ENCODE peak calls at places on chromosome 13, in ten cellular contexts. X is AG04450, H is colonic mucosa, M is heart left ventricle, B is Peyer's patch, Z is cardiac muscle cell, Q is brain microvascular endothelial cell, E is ovary, V is mesendoderm, O is suprapubic skin. K is an unnamed sample.

GRCh38 chr13:76974618-76974975 is 17.3 kb upstream of the CLN5 start:
- DNase-seq in X (no peak), V (no peak), E (no peak), M (no peak), H (no peak), Z (no peak), Q (no peak), B (no peak), O (no peak), K (no peak)

GRCh38 chr13:48110132-48110868 is 15.4 kb upstream of the MED4 start:
- DNase-seq in H (no peak), O (no peak), M (no peak), B (no peak), E (no peak), Z (no peak), Q (no peak), V (no peak), X (no peak), K (no peak)

GRCh38 chr13:110045919-110046318 is 259.5 kb upstream of the IRS2 start:
- DNase-seq in H (no peak), M (no peak), Q (no peak), X (no peak), Z (no peak), V (no peak), E (no peak), B (no peak), O (no peak), K (no peak)

GRCh38 chr13:23851106-23851505 is 38.1 kb downstream of the MIPEP start:
- DNase-seq in H (no peak), M (no peak), X (no peak), B (no peak), Z (no peak), V (no peak), O (no peak), Q (no peak), E (no peak), K (no peak)

GRCh38 chr13:18943273-18943672 is 238.4 kb downstream of the TUBA3C start:
- DNase-seq in X (no peak), O (no peak), Q (no peak), Z (no peak), B (no peak), V (no peak), E (no peak), H (no peak), M (no peak), K (no peak)

GRCh38 chr13:25232937-25233515 is 54.3 kb downstream of the MTMR6 start:
- DNase-seq in O (no peak), X (no peak), V (peak), B (no peak), M (no peak), E (no peak), Q (no peak), Z (peak), H (no peak), K (no peak)

GRCh38 chr13:100546713-100547405 is 41.7 kb downstream of the GGACT start:
- DNase-seq in V (no peak), X (no peak), M (no peak), O (peak), Z (no peak), E (no peak), B (no peak), H (no peak), Q (no peak), K (no peak)

GRCh38 chr13:95547531-95548167 is 4.9 kb upstream of the CLDN10 start:
- DNase-seq in V (peak), M (no peak), Q (no peak), Z (no peak), X (no peak), H (no peak), O (no peak), E (no peak), B (no peak), K (no peak)

GRCh38 chr13:43918636-43919035 is 38.9 kb downstream of the LACC1 start:
- DNase-seq in B (no peak), E (no peak), Z (no peak), H (no peak), Q (no peak), M (no peak), O (no peak), X (no peak), V (no peak), K (no peak)

GRCh38 chr13:20080377-20081164 is 80.3 kb downstream of the GJA3 start:
- DNase-seq in E (no peak), M (no peak), B (no peak), X (no peak), Q (no peak), V (no peak), H (no peak), O (no peak), Z (no peak), K (no peak)

GRCh38 chr13:73872397-73872796 is 261.8 kb downstream of the KLF12 start:
- DNase-seq in Z (no peak), Q (no peak), B (no peak), X (no peak), O (no peak), V (no peak), E (no peak), M (no peak), H (no peak), K (no peak)

GRCh38 chr13:90171649-90172048 is 1175.8 kb upstream of the MIR17HG start:
- DNase-seq in V (no peak), O (no peak), B (no peak), Z (no peak), X (no peak), E (no peak), Q (no peak), H (no peak), M (no peak), K (no peak)

GRCh38 chr13:100899720-100900316 is 225.2 kb upstream of the TMTC4 start:
- DNase-seq in V (peak), H (no peak), X (no peak), Q (no peak), B (no peak), Z (no peak), E (no peak), M (no peak), O (no peak), K (no peak)

GRCh38 chr13:112854321-112854720 is 114.7 kb upstream of the MCF2L start:
- DNase-seq in V (no peak), Z (no peak), O (no peak), B (peak), Q (no peak), H (no peak), X (no peak), M (no peak), E (no peak), K (no peak)

GRCh38 chr13:27359203-27359821 is 65.1 kb upstream of the GTF3A start:
- DNase-seq in Z (peak), M (peak), O (no peak), H (peak), E (peak), B (peak), V (peak), X (peak), Q (peak), K (peak)

GRCh38 chr13:48511621-48512232 is 21.2 kb downstream of the RCBTB2 start:
- DNase-seq in X (no peak), V (no peak), M (peak), E (no peak), Q (no peak), Z (no peak), B (no peak), O (no peak), H (no peak), K (no peak)

GRCh38 chr13:39016789-39017188 is 21.1 kb downstream of the PROSER1 start:
- DNase-seq in Q (no peak), Z (peak), H (no peak), O (no peak), X (no peak), M (no peak), B (no peak), E (no peak), V (peak), K (no peak)

GRCh38 chr13:78736142-78736541 is 77.2 kb upstream of the OBI1 start:
- DNase-seq in Z (no peak), H (no peak), E (no peak), Q (no peak), X (no peak), V (no peak), M (no peak), B (no peak), O (no peak), K (no peak)

GRCh38 chr13:24381539-24382265 is 72.3 kb downstream of the C1QTNF9 start:
- DNase-seq in V (no peak), M (no peak), H (no peak), E (no peak), B (no peak), O (no peak), Q (no peak), X (no peak), Z (no peak), K (no peak)

GRCh38 chr13:108269601-108270328 is at the start of gene TNFSF13B:
- DNase-seq in X (no peak), Q (peak), E (peak), Z (peak), B (peak), O (no peak), V (peak), H (peak), M (peak), K (peak)

GRCh38 chr13:41311607-41312500 is 787 bp downstream of the NAA16 start:
- DNase-seq in X (no peak), Q (peak), V (peak), E (peak), Z (peak), B (peak), M (peak), O (peak), H (peak), K (peak)

GRCh38 chr13:89514534-89515312 is 1832.8 kb upstream of the MIR17HG start:
- DNase-seq in Z (no peak), H (no peak), O (no peak), M (no peak), B (no peak), V (peak), E (no peak), Q (peak), X (peak), K (no peak)

GRCh38 chr13:111519041-111519440 is 198.6 kb downstream of the TEX29 start:
- DNase-seq in V (no peak), H (no peak), O (no peak), M (no peak), B (peak), Q (no peak), E (no peak), Z (no peak), X (no peak), K (no peak)

GRCh38 chr13:94595006-94595942 is 678 bp downstream of the TGDS start:
- DNase-seq in H (peak), Z (peak), O (no peak), V (peak), Q (no peak), E (no peak), B (peak), M (no peak), X (no peak), K (no peak)

GRCh38 chr13:111484129-111484925 is 163.9 kb downstream of the TEX29 start:
- DNase-seq in O (no peak), M (no peak), V (no peak), X (no peak), B (peak), H (peak), Q (no peak), Z (no peak), E (no peak), K (no peak)

GRCh38 chr13:87680298-87680697 is 9.1 kb downstream of the SLITRK5 start:
- DNase-seq in B (no peak), Q (no peak), V (peak), X (no peak), M (no peak), O (no peak), Z (no peak), E (no peak), H (no peak), K (no peak)

GRCh38 chr13:109274188-109274821 is 512.1 kb downstream of the IRS2 start:
- DNase-seq in E (no peak), B (peak), H (no peak), X (peak), Q (peak), V (peak), O (no peak), Z (peak), M (peak), K (no peak)

GRCh38 chr13:74907788-74908187 is 574.2 kb downstream of the TBC1D4 start:
- DNase-seq in B (no peak), M (no peak), E (no peak), X (no peak), V (no peak), O (no peak), Z (no peak), Q (no peak), H (no peak), K (no peak)

GRCh38 chr13:73851104-73851503 is 283.1 kb downstream of the KLF12 start:
- DNase-seq in X (peak), H (no peak), B (no peak), Z (no peak), V (no peak), E (no peak), O (no peak), Q (no peak), M (no peak), K (no peak)

DNA sequence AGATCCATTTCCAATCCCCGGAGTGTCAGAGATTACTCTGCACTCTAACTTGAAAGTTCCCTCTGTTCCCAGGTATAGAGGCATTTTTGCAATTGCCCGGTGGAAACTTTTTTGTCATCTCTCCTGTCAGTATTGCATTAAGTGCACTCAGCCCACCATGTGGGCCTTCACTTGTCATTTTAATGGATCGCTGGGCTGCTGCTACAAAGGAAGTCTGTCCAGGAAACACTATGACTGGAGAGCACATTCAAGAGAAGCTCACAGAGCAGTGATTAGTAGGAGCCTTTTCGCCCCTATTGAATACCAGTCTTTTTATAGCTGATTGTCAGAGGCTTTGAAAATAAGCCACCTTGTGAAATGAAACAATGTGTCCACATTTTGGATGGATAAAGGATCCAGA is 181.0 kb downstream of the B3GLCT start:
- DNase-seq in H (no peak), M (no peak), Q (no peak), V (no peak), B (no peak), Z (peak), X (no peak), E (no peak), O (no peak), K (no peak)
- H3K27ac ChIP-seq in H (no peak), M (no peak), Q (no peak), V (no peak), B (no peak), Z (no peak), X (no peak), E (no peak), O (no peak), K (no peak)

GRCh38 chr13:97120976-97121375 is 101.2 kb upstream of the MBNL2 start:
- DNase-seq in V (no peak), O (no peak), B (no peak), E (no peak), Q (no peak), X (no peak), M (no peak), Z (no peak), H (no peak), K (no peak)
- H3K27ac ChIP-seq in V (no peak), O (no peak), B (no peak), E (no peak), Q (no peak), X (no peak), M (no peak), Z (no peak), H (no peak), K (peak)

DNA sequence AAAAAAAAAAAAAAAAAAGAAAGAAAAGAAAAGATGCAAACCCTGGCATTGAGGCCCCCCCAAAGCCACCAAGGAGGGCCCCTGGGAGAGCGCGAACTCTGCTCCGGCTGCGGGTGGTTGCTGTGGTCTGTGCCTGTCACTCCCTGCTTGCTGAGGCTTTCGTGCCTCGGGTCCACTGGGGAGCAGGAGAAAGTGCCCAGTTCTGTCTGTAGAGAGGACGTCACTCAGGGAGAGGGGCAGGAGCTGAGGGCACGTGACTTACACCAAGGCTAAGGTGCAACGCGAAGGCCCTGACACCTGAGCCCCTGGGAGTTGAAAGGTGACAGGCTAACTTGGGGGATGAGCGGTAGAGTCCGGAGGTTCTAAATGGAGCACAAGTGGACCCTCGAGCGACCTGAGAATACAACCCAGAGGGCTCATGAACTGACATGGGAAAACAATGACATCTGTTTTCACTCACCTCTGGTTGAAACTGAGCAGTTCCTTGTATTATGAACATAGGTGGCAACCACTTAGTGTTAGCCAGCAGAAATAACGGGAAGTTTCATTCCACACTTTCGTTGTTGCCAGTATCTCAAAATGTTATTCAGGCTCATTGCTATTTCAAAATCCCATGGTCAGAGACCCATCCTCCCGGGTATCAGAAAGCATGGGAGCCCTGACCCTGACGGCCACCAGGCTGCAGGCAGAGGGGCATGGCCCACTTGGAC is 69.2 kb upstream of the TM9SF2 start:
- DNase-seq in Z (peak), B (no peak), X (no peak), H (no peak), Q (no peak), M (no peak), V (no peak), O (no peak), E (no peak), K (no peak)
- H3K27ac ChIP-seq in Z (peak), B (peak), X (no peak), H (peak), Q (peak), M (peak), V (no peak), O (peak), E (peak), K (peak)

GRCh38 chr13:33279414-33279813 is 6.1 kb downstream of the STARD13 start:
- DNase-seq in X (no peak), M (no peak), Q (no peak), O (no peak), B (peak), H (peak), E (no peak), Z (no peak), V (no peak), K (no peak)

GRCh38 chr13:33280550-33280905 is 5.0 kb downstream of the STARD13 start:
- DNase-seq in O (no peak), H (no peak), M (no peak), Q (no peak), X (no peak), E (no peak), Z (no peak), V (no peak), B (no peak), K (no peak)

GRCh38 chr13:33281951-33282595 is 3.5 kb downstream of the STARD13 start:
- DNase-seq in O (no peak), Q (peak), H (no peak), V (no peak), E (no peak), B (no peak), Z (no peak), M (no peak), X (no peak), K (no peak)

GRCh38 chr13:33279898-33280549 is 5.5 kb downstream of the STARD13 start:
- DNase-seq in H (no peak), O (no peak), X (no peak), Q (peak), M (no peak), Z (no peak), E (no peak), B (no peak), V (peak), K (no peak)

DNA sequence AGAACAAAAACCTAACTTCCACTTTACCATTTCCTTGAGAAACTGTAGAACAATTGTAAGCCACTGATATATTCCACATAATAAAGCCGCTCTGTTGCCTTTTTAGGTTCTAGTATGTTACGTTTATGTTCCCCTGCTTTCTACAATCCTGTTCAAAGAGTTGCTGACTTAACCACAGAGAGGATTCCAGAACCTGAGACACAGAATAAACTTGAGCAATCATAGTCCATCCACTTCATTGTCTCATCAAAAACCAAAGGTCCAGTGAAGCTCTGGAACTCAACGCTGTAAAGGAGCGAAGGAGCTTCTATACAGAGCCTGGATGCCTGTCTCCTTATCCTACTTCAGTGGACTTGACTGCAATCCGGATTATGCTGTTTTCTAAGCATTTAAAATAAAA is 4.6 kb downstream of the STARD13 start:
- DNase-seq in Z (no peak), H (no peak), O (no peak), Q (no peak), E (no peak), X (no peak), V (no peak), B (no peak), M (no peak), K (no peak)
- H3K27ac ChIP-seq in Z (no peak), H (peak), O (peak), Q (peak), E (no peak), X (no peak), V (no peak), B (no peak), M (peak), K (peak)

K was measured in caudate nucleus.